ENCODE peak calls at places on chromosomes 3 and 15, in five cellular contexts. U is neuronal stem cell, T is trophoblast cell, X is H9, L is H1. W is an unnamed sample.

GRCh38 chr3:12970684-12971083 is 102.5 kb downstream of the IQSEC1 start:
- DNase-seq in U (no peak), T (no peak), X (no peak), L (no peak), W (no peak)

GRCh38 chr3:149152420-149152819 is 23.0 kb downstream of the HPS3 start:
- DNase-seq in U (no peak), T (no peak), X (no peak), L (no peak), W (peak)

GRCh38 chr3:36891651-36892268 is 53.1 kb downstream of the TRANK1 start:
- DNase-seq in U (no peak), T (no peak), X (no peak), L (peak), W (no peak)

GRCh38 chr3:81713018-81713417 is 48.4 kb downstream of the GBE1 start:
- DNase-seq in U (no peak), T (no peak), X (no peak), L (no peak), W (no peak)

GRCh38 chr15:69869881-69870465 is 227.7 kb downstream of the TLE3 start:
- DNase-seq in U (no peak), T (no peak), X (no peak), L (no peak), W (no peak)

GRCh38 chr3:128438488-128439072 is 28.1 kb downstream of the DNAJB8 start:
- DNase-seq in U (no peak), T (no peak), X (peak), L (no peak), W (no peak)

GRCh38 chr3:112097378-112097777 is 11.2 kb downstream of the C3orf52 start:
- DNase-seq in U (no peak), T (peak), X (no peak), L (no peak), W (peak)

GRCh38 chr3:81742581-81742980 is 18.9 kb downstream of the GBE1 start:
- DNase-seq in U (no peak), T (peak), X (no peak), L (no peak), W (no peak)

GRCh38 chr3:66609660-66610547 is 109.1 kb upstream of the LRIG1 start:
- DNase-seq in U (peak), T (no peak), X (peak), L (peak), W (peak)

GRCh38 chr3:105417538-105418289 is 51.0 kb downstream of the ALCAM start:
- DNase-seq in U (no peak), T (no peak), X (no peak), L (no peak), W (peak)

GRCh38 chr15:57597431-57597830 is 5.7 kb downstream of the MYZAP start:
- DNase-seq in U (no peak), T (no peak), X (no peak), L (no peak), W (no peak)
- H3K23ac ChIP-seq in U (no peak), T (no peak), X (no peak), L (no peak), W (no peak)

GRCh38 chr3:119470851-119471250 is 2.1 kb downstream of the POGLUT1 start:
- DNase-seq in U (no peak), T (no peak), X (no peak), L (no peak), W (no peak)
- H4K91ac ChIP-seq in U (no peak), T (no peak), X (no peak), L (no peak), W (no peak)

DNA sequence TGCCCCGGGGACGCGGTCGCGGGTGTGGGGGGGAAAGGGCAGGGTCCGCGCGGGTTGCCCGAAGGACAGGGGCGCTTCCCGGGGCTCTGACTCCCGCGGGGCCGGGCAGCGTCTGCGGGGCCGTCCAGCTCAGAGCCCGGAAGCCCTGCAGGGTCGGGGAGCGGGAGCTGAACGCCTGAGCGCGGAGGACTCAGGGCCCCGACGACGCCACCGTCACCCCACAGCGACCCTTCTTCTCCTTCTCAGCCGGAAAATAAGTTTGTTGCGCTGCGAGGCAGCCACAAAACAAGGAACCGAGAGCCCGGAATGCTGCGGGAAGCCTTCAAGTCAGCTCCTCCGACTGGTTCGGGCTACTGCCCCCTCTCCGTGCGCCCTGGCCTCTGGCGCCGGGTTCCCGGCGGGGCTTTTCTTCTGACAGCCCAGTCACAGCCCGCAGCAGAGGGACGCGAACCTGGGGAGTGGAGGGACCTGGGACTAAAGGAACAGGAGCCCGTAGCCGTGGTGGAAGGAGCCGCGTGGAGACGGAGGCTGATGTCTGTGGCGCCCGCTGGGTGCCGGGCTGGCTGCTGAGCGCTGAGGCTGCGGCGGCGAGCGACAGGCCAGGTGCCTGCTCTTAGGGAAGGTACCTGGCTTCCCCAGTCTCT is 484 bp downstream of the CNTN4 start:
- DNase-seq in U (peak), T (no peak), X (peak), L (peak), W (no peak)
- H3K23ac ChIP-seq in U (no peak), T (no peak), X (no peak), L (no peak), W (no peak)

GRCh38 chr3:150531775-150532174 is 14.5 kb downstream of the SERP1 start:
- DNase-seq in U (no peak), T (no peak), X (no peak), L (no peak), W (no peak)
- H4K91ac ChIP-seq in U (no peak), T (no peak), X (no peak), L (no peak), W (no peak)

DNA sequence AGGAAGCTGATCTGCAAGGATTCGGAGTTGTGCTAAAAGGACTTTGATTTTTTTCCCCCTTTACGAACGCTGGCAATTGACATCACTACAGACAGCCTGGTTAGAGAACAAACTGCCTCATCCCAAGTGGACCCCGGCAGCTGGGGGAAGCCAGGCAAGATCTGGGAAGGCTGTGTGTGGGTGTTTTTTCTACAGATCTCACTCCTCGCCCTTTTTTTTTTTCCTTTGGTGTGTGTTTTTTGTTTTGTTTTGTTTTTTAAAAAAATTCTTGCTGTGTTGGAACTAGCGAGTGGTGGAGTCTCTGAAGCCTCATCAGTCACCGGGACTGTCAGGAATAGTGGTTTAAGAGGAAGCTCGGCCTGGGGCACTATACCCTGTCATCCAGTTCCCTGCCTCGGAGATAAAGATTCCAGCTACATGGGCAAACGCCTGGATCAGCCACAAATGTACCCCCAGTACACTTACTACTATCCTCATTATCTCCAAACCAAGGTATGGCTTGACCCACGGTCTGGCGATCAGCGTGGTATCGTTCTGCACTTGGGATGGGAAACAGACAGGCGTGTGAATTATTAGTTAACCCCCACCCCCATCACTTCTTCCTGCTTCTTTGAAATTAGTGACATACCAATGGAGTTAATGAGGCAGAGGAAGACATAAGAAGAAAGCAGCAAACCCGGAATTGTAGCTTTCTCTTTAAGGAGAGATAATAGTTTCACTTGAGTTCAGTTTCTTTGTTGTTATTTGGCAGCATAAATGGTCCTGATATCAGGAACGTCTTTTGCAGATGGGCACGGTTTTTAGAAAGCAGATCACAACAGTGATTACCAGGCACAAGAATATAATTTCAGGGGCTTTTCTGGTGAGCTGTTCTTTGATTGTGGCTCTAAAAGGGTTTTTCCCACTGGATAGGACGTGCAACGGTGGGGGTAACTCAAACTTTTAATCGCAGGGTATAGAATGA is 676 bp downstream of the RBMS3 start:
- DNase-seq in U (peak), T (peak), X (peak), L (no peak), W (peak)
- H3K23ac ChIP-seq in U (no peak), T (no peak), X (no peak), L (no peak), W (peak)

GRCh38 chr3:58015524-58015915 is 7.3 kb downstream of the FLNB start:
- DNase-seq in U (no peak), T (peak), X (no peak), L (no peak), W (no peak)

GRCh38 chr3:58013099-58013498 is 4.9 kb downstream of the FLNB start:
- DNase-seq in U (no peak), T (peak), X (no peak), L (no peak), W (no peak)

GRCh38 chr3:58011580-58011979 is 3.4 kb downstream of the FLNB start:
- DNase-seq in U (no peak), T (no peak), X (no peak), L (no peak), W (no peak)

GRCh38 chr3:58012302-58012701 is 4.1 kb downstream of the FLNB start:
- DNase-seq in U (no peak), T (no peak), X (no peak), L (no peak), W (no peak)

DNA sequence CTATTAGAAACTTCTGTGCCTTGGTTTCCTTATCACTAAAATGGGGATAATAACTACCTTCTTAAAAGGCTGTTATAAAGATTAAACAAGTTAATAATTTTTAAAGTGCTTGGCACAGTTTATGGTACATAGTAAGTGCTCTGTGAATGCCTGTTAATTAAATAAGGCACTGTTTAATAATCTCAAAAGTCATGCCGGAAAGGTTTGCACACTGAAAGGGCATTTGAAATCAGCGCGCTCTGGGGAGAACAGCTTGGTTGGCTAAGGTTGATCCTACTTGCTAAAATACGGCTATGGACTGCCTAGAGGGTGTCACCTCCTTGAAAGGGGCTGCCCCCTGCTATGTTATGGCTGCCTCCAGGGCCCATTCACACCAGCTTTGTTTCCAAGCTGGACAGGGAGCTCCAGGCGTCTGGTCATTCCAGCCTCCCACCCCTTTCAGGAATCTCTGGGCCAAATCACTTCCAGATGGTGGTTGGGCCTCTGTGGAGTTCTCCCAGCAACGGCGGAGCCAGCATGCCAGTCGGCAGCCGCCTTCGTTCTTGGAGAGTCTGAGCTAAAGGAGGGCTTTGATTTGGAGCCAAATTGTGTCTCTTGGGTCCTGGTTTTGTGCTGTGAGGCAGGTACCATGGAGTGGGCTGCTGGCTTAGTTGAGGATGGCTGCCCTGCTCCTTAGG is 5.9 kb downstream of the FLNB start:
- DNase-seq in U (no peak), T (peak), X (no peak), L (no peak), W (peak)
- H4K91ac ChIP-seq in U (no peak), T (peak), X (no peak), L (no peak), W (peak)

GRCh38 chr3:8186213-8186612 is 315.4 kb upstream of the LMCD1 start:
- DNase-seq in U (no peak), T (no peak), X (no peak), L (no peak), W (no peak)
- H3K23ac ChIP-seq in U (no peak), T (no peak), X (no peak), L (no peak), W (no peak)

GRCh38 chr3:10396083-10396482 is 75.2 kb upstream of the SEC13 start:
- DNase-seq in U (no peak), T (no peak), X (no peak), L (no peak), W (no peak)
- H4K91ac ChIP-seq in U (no peak), T (no peak), X (no peak), L (peak), W (no peak)

GRCh38 chr3:150411106-150411460 is 3.0 kb downstream of the TSC22D2 start:
- DNase-seq in U (no peak), T (no peak), X (no peak), L (no peak), W (no peak)
- H3K23ac ChIP-seq in U (no peak), T (peak), X (no peak), L (no peak), W (peak)

W was measured in IMR-90.